ENCODE peak calls at places on chromosome 20, in five cellular contexts. C is GM12878, S is HCT116, E is HepG2, F is GM23338. P is an unnamed sample. For H3K4me1, the result is how much of the 10 kb centered on the place peaks cover.

GRCh38 chr20:32707691-32708581 is 34.2 kb upstream of the C20orf203 start:
- ATAC-seq in C (no peak), S (no peak), E (no peak), F (no peak), P (no peak)

GRCh38 chr20:55668659-55669058 is 336.7 kb downstream of the CBLN4 start:
- ATAC-seq in C (no peak), S (no peak), E (no peak), F (no peak), P (no peak)

GRCh38 chr20:17827759-17828559 is 128.2 kb downstream of the BANF2 start:
- ATAC-seq in C (no peak), S (no peak), E (peak), F (peak), P (no peak)

GRCh38 chr20:38143646-38144554 is 21.2 kb downstream of the TGM2 start:
- ATAC-seq in C (peak), S (peak), E (peak), F (no peak), P (peak)

GRCh38 chr20:9136114-9136513 is 67.2 kb downstream of the PLCB4 start:
- ATAC-seq in C (no peak), S (no peak), E (no peak), F (no peak), P (no peak)

GRCh38 chr20:51609251-51609650 is 66.7 kb upstream of the NFATC2 start:
- ATAC-seq in C (no peak), S (no peak), E (no peak), F (no peak), P (no peak)

GRCh38 chr20:1802385-1803215 is 92.6 kb upstream of the SIRPA start:
- ATAC-seq in C (peak), S (peak), E (peak), F (peak), P (peak)

GRCh38 chr20:56774873-56775272 is 145.8 kb downstream of the TFAP2C start:
- ATAC-seq in C (no peak), S (no peak), E (no peak), F (no peak), P (no peak)

GRCh38 chr20:4135385-4136077 is 120.2 kb upstream of the RNF24 start:
- ATAC-seq in C (no peak), S (peak), E (peak), F (peak), P (peak)

GRCh38 chr20:31537859-31538245 is 23.6 kb downstream of the HM13 start:
- ATAC-seq in C (no peak), S (no peak), E (no peak), F (no peak), P (no peak)

GRCh38 chr20:2899243-2899642 is 26.0 kb downstream of the PTPRA start:
- ATAC-seq in C (peak), S (no peak), E (no peak), F (no peak), P (no peak)

GRCh38 chr20:4261333-4262284 is 246.3 kb upstream of the RNF24 start:
- ATAC-seq in C (no peak), S (no peak), E (no peak), F (peak), P (no peak)

GRCh38 chr20:37943033-37943432 is 40.1 kb downstream of the VSTM2L start:
- ATAC-seq in C (no peak), S (no peak), E (no peak), F (no peak), P (no peak)

GRCh38 chr20:37408202-37408929 is 62.4 kb downstream of the SRC start:
- ATAC-seq in C (no peak), S (no peak), E (no peak), F (no peak), P (no peak)

GRCh38 chr20:17952692-17953684 is 15.6 kb downstream of the SNX5 start:
- ATAC-seq in C (no peak), S (no peak), E (peak), F (no peak), P (no peak)

GRCh38 chr20:47263080-47263479 is 93.4 kb downstream of the ZMYND8 start:
- ATAC-seq in C (no peak), S (no peak), E (no peak), F (no peak), P (no peak)

GRCh38 chr20:4962257-4962855 is 39.0 kb downstream of the SLC23A2 start:
- ATAC-seq in C (peak), S (no peak), E (peak), F (no peak), P (no peak)

GRCh38 chr20:33322456-33322855 is 39.4 kb downstream of the BPIFB1 start:
- ATAC-seq in C (no peak), S (no peak), E (no peak), F (no peak), P (no peak)

GRCh38 chr20:32439132-32439829 is 81.2 kb downstream of the ASXL1 start:
- ATAC-seq in C (no peak), S (peak), E (peak), F (peak), P (no peak)

GRCh38 chr20:44467289-44467883 is 8.3 kb upstream of the TTPAL start:
- ATAC-seq in C (no peak), S (no peak), E (peak), F (peak), P (peak)

GRCh38 chr20:37331060-37331857 is 14.7 kb upstream of the SRC start:
- ATAC-seq in C (no peak), S (no peak), E (no peak), F (no peak), P (no peak)

GRCh38 chr20:21808863-21809664 is 103.6 kb downstream of the PAX1 start:
- ATAC-seq in C (peak), S (no peak), E (peak), F (peak), P (no peak)

DNA sequence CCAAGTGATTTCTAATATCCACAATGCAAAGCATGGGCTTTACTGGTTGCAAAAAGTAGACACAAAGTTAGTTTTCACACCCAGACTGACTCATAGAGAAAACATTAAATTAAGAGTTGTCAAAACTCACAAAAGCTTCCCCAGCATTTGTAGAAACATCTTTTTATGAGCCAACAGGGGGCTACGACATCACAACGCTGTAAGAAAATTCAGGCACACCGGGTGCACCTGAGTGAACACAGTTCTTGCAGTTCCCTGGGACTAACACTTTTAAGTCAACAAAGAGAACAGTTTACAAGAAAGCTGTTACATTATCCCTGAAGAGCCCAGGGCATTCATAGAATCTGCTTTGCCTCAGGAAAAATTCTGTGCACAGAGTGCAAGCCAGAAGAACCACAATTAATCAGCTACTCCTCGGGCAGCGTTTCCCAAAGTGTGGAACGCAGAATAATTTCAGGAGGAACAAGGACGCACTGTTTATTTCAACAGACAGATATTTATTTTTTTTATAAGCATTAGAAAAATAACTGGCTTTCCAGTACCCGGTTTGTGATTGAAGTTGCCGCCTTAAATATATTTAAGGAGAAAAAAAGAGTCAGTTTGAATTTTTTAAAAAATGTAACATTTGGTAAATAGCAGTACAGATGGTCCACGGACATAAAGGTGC is 1.2 kb downstream of the NCOA5 start:
- ATAC-seq in C (peak), S (no peak), E (peak), F (no peak), P (no peak)
- TF ChIP-seq POLR2AphosphoS5 in C (no peak), S (no peak), E (no peak), F (no peak), P (peak)

GRCh38 chr20:58845706-58846105 is 5.0 kb downstream of the GNAS-AS1 start:
- ATAC-seq in C (no peak), S (no peak), E (no peak), F (no peak), P (no peak)

GRCh38 chr20:58840816-58841538 is 9.7 kb downstream of the GNAS-AS1 start:
- ATAC-seq in C (no peak), S (no peak), E (no peak), F (no peak), P (no peak)

GRCh38 chr20:58841539-58842264 is 9.0 kb downstream of the GNAS-AS1 start:
- ATAC-seq in C (no peak), S (no peak), E (no peak), F (peak), P (no peak)

GRCh38 chr20:58842276-58842675 is 8.4 kb downstream of the GNAS-AS1 start:
- ATAC-seq in C (no peak), S (no peak), E (no peak), F (no peak), P (no peak)

DNA sequence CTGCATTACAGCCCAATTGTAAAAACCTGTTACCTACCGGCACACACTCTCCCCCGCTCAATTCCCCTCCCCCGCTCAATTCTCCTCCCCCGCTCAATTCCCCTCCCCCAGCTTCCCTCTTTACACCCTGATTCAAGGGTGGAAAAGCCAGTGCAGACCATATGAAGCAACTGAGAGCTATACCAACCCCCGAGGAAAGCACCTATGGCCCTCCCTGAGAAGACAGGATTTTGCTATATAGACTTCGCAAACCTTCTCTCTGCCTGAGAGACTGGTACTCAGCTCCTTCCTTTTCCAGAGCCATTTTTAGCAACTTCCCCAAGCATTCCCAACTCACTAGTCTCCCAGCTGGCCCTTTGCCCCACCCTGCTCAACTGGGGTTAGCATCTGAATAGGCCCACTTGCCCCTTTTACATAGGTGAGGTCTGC is 7.6 kb downstream of the GNAS-AS1 start:
- ATAC-seq in C (no peak), S (no peak), E (no peak), F (peak), P (no peak)
- H3K4me1 ChIP-seq in C (under half), S (under half), E (under half), F (half or more), P (under half)

GRCh38 chr20:24381886-24382285 is 87.5 kb upstream of the SYNDIG1 start:
- ATAC-seq in C (no peak), S (no peak), E (no peak), F (no peak), P (no peak)

GRCh38 chr20:24378651-24379050 is 90.8 kb upstream of the SYNDIG1 start:
- ATAC-seq in C (no peak), S (no peak), E (no peak), F (no peak), P (no peak)

GRCh38 chr20:24370911-24371695 is 98.3 kb upstream of the SYNDIG1 start:
- ATAC-seq in C (no peak), S (no peak), E (no peak), F (no peak), P (no peak)

GRCh38 chr20:24379116-24379927 is 90.1 kb upstream of the SYNDIG1 start:
- ATAC-seq in C (no peak), S (no peak), E (no peak), F (no peak), P (peak)

GRCh38 chr20:24376523-24377085 is 92.8 kb upstream of the SYNDIG1 start:
- ATAC-seq in C (no peak), S (no peak), E (no peak), F (no peak), P (no peak)
- TF ChIP-seq POLR2AphosphoS5 in C (no peak), S (no peak), E (no peak), F (no peak), P (peak)

GRCh38 chr20:539236-539635 is 4.4 kb downstream of the CSNK2A1 start:
- ATAC-seq in C (no peak), S (no peak), E (no peak), F (no peak), P (no peak)
- H3K4me1 ChIP-seq in C (under half), S (half or more), E (half or more), F (half or more), P (half or more)

GRCh38 chr20:25147716-25148115 is 47.8 kb upstream of the ENTPD6 start:
- ATAC-seq in C (no peak), S (no peak), E (no peak), F (peak), P (no peak)

GRCh38 chr20:25149986-25150385 is 45.5 kb upstream of the ENTPD6 start:
- ATAC-seq in C (no peak), S (no peak), E (no peak), F (no peak), P (no peak)

GRCh38 chr20:25146976-25147375 is 48.5 kb upstream of the ENTPD6 start:
- ATAC-seq in C (no peak), S (no peak), E (no peak), F (no peak), P (no peak)

GRCh38 chr20:25148982-25149846 is 46.3 kb upstream of the ENTPD6 start:
- ATAC-seq in C (no peak), S (no peak), E (peak), F (no peak), P (no peak)

DNA sequence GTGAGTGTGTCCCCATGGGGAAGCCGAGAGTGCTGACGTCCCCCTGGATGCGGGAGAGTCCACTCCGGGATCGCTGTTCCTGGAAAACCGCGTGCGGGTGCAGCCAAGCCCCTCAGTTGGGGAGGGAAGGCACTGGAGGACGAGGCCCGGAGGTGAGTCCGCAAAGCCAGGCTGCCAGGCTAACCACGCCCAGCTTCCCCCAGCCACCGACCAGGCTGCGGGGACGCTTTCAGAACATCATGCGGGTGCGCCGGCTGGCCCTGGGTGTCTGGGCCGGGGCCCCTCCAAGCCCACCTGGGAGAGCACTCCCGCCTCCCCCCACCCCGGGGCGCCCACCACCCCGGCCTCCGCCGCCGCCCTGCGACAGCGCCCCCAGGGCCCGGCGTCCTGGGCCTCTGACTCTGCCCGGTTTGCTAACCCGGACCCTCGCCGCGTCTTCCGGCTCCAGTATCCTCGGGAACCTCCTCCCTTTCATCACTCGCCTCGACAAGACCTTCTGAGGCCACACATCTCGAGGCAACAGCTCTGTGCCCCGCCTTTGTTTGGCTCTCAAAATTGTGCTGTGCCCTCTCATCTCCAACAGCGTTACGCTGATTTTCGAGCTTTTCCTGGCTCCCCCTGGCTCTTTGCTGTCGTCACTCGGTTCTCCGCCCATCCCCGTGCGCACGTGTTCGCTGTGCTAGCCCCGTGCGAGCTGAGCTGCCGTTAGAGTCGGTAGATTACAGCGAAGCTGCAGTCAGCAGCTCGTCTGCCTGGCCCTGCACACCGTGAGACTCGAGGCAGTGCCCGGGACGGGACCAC is 47.1 kb upstream of the ENTPD6 start:
- ATAC-seq in C (no peak), S (no peak), E (peak), F (peak), P (peak)
- TF ChIP-seq POLR2AphosphoS5 in C (no peak), S (no peak), E (no peak), F (no peak), P (no peak)

GRCh38 chr20:50515471-50516106 is 5.4 kb downstream of the PTPN1 start:
- ATAC-seq in C (peak), S (no peak), E (no peak), F (no peak), P (no peak)

GRCh38 chr20:50516180-50516934 is 6.2 kb downstream of the PTPN1 start:
- ATAC-seq in C (peak), S (no peak), E (no peak), F (no peak), P (no peak)

GRCh38 chr20:50513169-50514034 is 3.2 kb downstream of the PTPN1 start:
- ATAC-seq in C (no peak), S (no peak), E (no peak), F (no peak), P (no peak)

GRCh38 chr20:50514035-50514337 is 3.8 kb downstream of the PTPN1 start:
- ATAC-seq in C (no peak), S (no peak), E (no peak), F (no peak), P (no peak)

GRCh38 chr20:50514750-50515149 is 4.6 kb downstream of the PTPN1 start:
- ATAC-seq in C (peak), S (no peak), E (no peak), F (no peak), P (no peak)
- H3K4me1 ChIP-seq in C (under half), S (half or more), E (under half), F (under half), P (under half)

P was measured in gastroesophageal sphincter.